ENCODE peak calls at places on chromosomes 7 and 10, in four cellular contexts. T is cardiac muscle cell, Y is lung, V is endodermal cell. J is an unnamed sample.
A peak's percentile ranks its signal among the peaks of the same experiment; 100 is the strongest.

GRCh38 chr7:95929710-95930295 is 157.4 kb downstream of the DYNC1I1 start:
- DNase-seq in T (no peak), Y (no peak), V (no peak), J (no peak)

GRCh38 chr7:81004098-81004497 is 85.2 kb upstream of the SEMA3C start:
- DNase-seq in T (peak; percentile 28), Y (no peak), V (no peak), J (no peak)

GRCh38 chr7:52634996-52635395 is 400.4 kb upstream of the POM121L12 start:
- DNase-seq in T (no peak), Y (no peak), V (peak; percentile 82), J (no peak)

GRCh38 chr7:73831656-73832579 is 1.1 kb downstream of the CLDN4 start:
- DNase-seq in T (no peak), Y (peak; percentile 91), V (peak; percentile 95), J (no peak)

GRCh38 chr7:111029574-111030357 is 61.2 kb upstream of the LRRN3 start:
- DNase-seq in T (peak; percentile 42), Y (peak; percentile 42), V (no peak), J (peak; percentile 66)

GRCh38 chr10:96987842-96988175 is 155.7 kb downstream of the LCOR start:
- DNase-seq in T (no peak), Y (no peak), V (no peak), J (no peak)

GRCh38 chr10:45446858-45447257 is 72.8 kb downstream of the ALOX5 start:
- DNase-seq in T (no peak), Y (no peak), V (no peak), J (no peak)

GRCh38 chr7:106840342-106840741 is 24.7 kb upstream of the PIK3CG start:
- DNase-seq in T (peak; percentile 86), Y (no peak), V (peak; percentile 77), J (peak; percentile 52)

GRCh38 chr10:42790835-42791234 is 8.2 kb downstream of the BMS1 start:
- DNase-seq in T (no peak), Y (no peak), V (no peak), J (no peak)

GRCh38 chr7:12572941-12573340 is 2.4 kb downstream of the SCIN start:
- DNase-seq in T (no peak), Y (no peak), V (no peak), J (no peak)

GRCh38 chr7:22782616-22783232 is 39.9 kb downstream of the TOMM7 start:
- DNase-seq in T (peak; percentile 57), Y (peak; percentile 72), V (peak; percentile 94), J (peak; percentile 16)

GRCh38 chr7:157667731-157668130 is 330.9 kb downstream of the DNAJB6 start:
- DNase-seq in T (no peak), Y (no peak), V (no peak), J (no peak)

GRCh38 chr10:111139567-111139966 is 62.7 kb downstream of the ADRA2A start:
- DNase-seq in T (no peak), Y (no peak), V (no peak), J (no peak)

GRCh38 chr10:124379609-124380193 is 39.0 kb downstream of the OAT start:
- DNase-seq in T (no peak), Y (no peak), V (peak; percentile 34), J (no peak)

GRCh38 chr10:124377101-124377500 is 41.6 kb downstream of the OAT start:
- DNase-seq in T (no peak), Y (no peak), V (no peak), J (no peak)

GRCh38 chr10:124380256-124380995 is 38.3 kb downstream of the OAT start:
- DNase-seq in T (no peak), Y (no peak), V (peak; percentile 17), J (no peak)

GRCh38 chr10:124378271-124378670 is 40.5 kb downstream of the OAT start:
- DNase-seq in T (no peak), Y (no peak), V (peak; percentile 28), J (no peak)

GRCh38 chr10:124378817-124379510 is 39.8 kb downstream of the OAT start:
- DNase-seq in T (no peak), Y (peak; percentile 38), V (peak; percentile 55), J (no peak)
- H3K27ac ChIP-seq in T (no peak overlapping the region), Y (no peak overlapping the region), V (no peak overlapping the region), J (no peak overlapping the region)

GRCh38 chr7:143265017-143265693 is 1.9 kb downstream of the GSTK1 start:
- DNase-seq in T (no peak), Y (no peak), V (no peak), J (no peak)
- H3K4me3 ChIP-seq in T (no peak overlapping the region), Y (no peak overlapping the region), V (no peak overlapping the region), J (no peak overlapping the region)

GRCh38 chr7:35259555-35259954 is 5.7 kb upstream of the TBX20 start:
- DNase-seq in T (peak; percentile 50), Y (no peak), V (no peak), J (no peak)

GRCh38 chr7:35258891-35259537 is 5.1 kb upstream of the TBX20 start:
- DNase-seq in T (peak; percentile 30), Y (no peak), V (peak; percentile 57), J (no peak)

GRCh38 chr7:35255909-35256876 is 2.3 kb upstream of the TBX20 start:
- DNase-seq in T (peak; percentile 58), Y (no peak), V (peak; percentile 85), J (no peak)

GRCh38 chr7:35258125-35258890 is 4.4 kb upstream of the TBX20 start:
- DNase-seq in T (peak; percentile 77), Y (no peak), V (no peak), J (no peak)

GRCh38 chr7:35257251-35258124 is 3.6 kb upstream of the TBX20 start:
- DNase-seq in T (peak; percentile 72), Y (no peak), V (peak; percentile 79), J (no peak)
- H3K27ac ChIP-seq in T (peak overlapping the region; percentile 95), Y (peak overlapping the region; percentile 82), V (no peak overlapping the region), J (no peak overlapping the region)

GRCh38 chr7:2792240-2792639 is 51.9 kb downstream of the GNA12 start:
- DNase-seq in T (no peak), Y (no peak), V (no peak), J (no peak)
- H3K4me3 ChIP-seq in T (no peak overlapping the region), Y (no peak overlapping the region), V (no peak overlapping the region), J (no peak overlapping the region)

DNA sequence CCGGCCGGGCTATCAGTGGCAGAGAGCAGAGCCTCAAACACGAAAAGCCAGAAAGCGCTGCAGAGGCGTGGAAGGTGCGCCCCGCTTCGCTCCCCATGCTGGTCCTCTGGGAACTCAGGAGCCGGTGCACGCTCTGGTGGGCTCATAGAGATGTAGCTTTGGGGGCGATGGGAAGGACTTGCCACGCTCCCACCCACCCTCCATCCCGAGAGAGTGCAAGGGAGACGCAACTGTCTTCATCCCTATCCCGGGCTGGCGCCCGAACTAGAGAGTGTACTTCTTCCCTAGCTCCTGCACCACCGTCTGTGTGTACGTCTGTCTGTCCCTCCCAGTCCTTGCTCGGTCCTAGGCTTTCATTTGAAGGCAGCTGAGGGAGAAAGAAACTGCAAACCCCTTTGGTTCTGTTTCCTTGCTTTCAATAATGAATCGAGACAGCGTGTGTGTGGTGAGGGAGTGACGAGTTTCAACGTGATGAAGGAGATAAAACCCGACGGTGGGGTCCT is 6.1 kb upstream of the EMX2 start:
- DNase-seq in T (no peak), Y (no peak), V (peak; percentile 63), J (no peak)
- H3K27ac ChIP-seq in T (no peak overlapping the region), Y (no peak overlapping the region), V (no peak overlapping the region), J (no peak overlapping the region)

GRCh38 chr10:72483452-72483851 is 128.7 kb upstream of the DNAJB12 start:
- DNase-seq in T (no peak), Y (no peak), V (no peak), J (no peak)
- H3K4me3 ChIP-seq in T (no peak overlapping the region), Y (no peak overlapping the region), V (no peak overlapping the region), J (no peak overlapping the region)

GRCh38 chr7:114943530-114943929 is 21.6 kb downstream of the MDFIC start:
- DNase-seq in T (no peak), Y (no peak), V (no peak), J (no peak)
- H3K27ac ChIP-seq in T (no peak overlapping the region), Y (no peak overlapping the region), V (no peak overlapping the region), J (no peak overlapping the region)

GRCh38 chr7:44394112-44394447 is 68.7 kb upstream of the CAMK2B start:
- DNase-seq in T (no peak), Y (no peak), V (peak; percentile 17), J (no peak)
- H3K4me3 ChIP-seq in T (no peak overlapping the region), Y (no peak overlapping the region), V (no peak overlapping the region), J (no peak overlapping the region)

DNA sequence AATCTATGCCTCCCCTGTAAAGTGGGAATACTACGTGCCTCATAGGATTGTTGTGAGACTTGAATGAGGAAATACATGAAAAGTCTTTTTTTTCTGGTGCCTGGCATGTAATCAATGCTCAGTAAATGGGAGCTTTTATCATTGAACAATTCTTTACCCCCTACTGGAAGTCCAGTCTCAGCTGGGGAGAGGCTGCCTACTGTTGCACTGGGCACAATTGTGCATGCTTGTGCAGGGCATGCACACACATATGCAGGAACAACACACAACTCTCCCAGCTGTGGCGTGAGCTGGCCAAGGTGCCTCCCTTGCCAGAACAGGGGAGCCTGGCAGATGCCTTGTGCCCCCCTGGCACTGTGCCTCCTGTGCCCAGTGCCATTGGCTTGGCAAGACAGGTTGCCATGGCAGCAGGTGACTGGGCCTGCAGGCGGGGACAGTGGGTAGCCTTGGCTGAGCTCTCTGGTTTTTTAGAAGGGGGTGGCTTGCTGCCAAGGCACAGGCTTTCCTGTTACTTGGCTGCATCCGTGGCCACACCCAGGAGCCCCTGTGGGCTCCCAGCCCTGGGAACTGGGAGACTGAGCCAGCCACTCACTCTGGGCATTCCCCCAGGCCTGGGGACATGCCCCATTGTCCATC is 16.1 kb upstream of the PALD1 start:
- DNase-seq in T (no peak), Y (peak; percentile 54), V (peak; percentile 45), J (no peak)
- H3K27ac ChIP-seq in T (no peak overlapping the region), Y (no peak overlapping the region), V (no peak overlapping the region), J (no peak overlapping the region)

DNA sequence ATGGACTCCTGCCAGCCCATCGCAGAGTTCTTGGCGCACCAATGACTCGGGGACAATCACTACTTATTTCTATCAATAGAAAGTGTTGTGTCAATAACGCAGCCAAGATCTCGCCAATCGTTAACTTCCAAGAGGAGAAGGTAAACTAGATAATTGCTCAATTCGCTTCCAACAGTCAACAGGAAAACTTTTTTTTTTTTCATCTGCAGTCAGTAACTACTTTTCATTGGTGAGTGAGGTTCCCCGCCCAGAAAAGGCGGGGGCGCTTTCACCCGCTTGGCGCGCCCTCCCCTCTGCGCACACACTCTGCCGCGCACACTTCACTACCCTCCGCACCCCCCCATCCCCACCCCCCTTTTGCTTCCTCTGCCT is at the start of gene FEZF1:
- DNase-seq in T (no peak), Y (no peak), V (peak; percentile 82), J (peak; percentile 89)
- H3K4me3 ChIP-seq in T (peak within 1 kb of the TSS; percentile 20), Y (no peak within 1 kb of the TSS), V (peak within 1 kb of the TSS; percentile 71), J (peak within 1 kb of the TSS; percentile 83)